ENCODE peak calls at places on chromosomes 5 and 9, in ten cellular contexts. One of them, this sample, is unnamed.

GRCh38 chr9:87880116-87880515 is 2.6 kb upstream of the SPATA31E1 start:
- DNase-seq in fibroblast of mammary gland: peak
- DNase-seq in Calu3: no peak
- DNase-seq in AG20443: no peak
- DNase-seq in head of caudate nucleus: no peak
- DNase-seq in naive B cell: no peak
- DNase-seq in activated T-cell treated with anti-CD3 and anti-CD28 coated beads for 4 hours: no peak
- DNase-seq in left cardiac atrium: no peak
- DNase-seq in C1 segment of cervical spinal cord: no peak
- DNase-seq in T-helper 9 cell: no peak
- DNase-seq in this sample: no peak

GRCh38 chr9:91771864-91772263 is 178.2 kb downstream of the ROR2 start:
- DNase-seq in naive B cell: no peak
- DNase-seq in T-helper 9 cell: no peak
- DNase-seq in activated T-cell treated with anti-CD3 and anti-CD28 coated beads for 4 hours: no peak
- DNase-seq in AG20443: no peak
- DNase-seq in left cardiac atrium: no peak
- DNase-seq in fibroblast of mammary gland: peak
- DNase-seq in C1 segment of cervical spinal cord: no peak
- DNase-seq in Calu3: no peak
- DNase-seq in head of caudate nucleus: no peak
- DNase-seq in this sample: no peak

GRCh38 chr5:64773533-64773932 is 4.8 kb downstream of the CWC27 start:
- DNase-seq in naive B cell: no peak
- DNase-seq in AG20443: no peak
- DNase-seq in C1 segment of cervical spinal cord: no peak
- DNase-seq in Calu3: no peak
- DNase-seq in left cardiac atrium: no peak
- DNase-seq in activated T-cell treated with anti-CD3 and anti-CD28 coated beads for 4 hours: no peak
- DNase-seq in T-helper 9 cell: no peak
- DNase-seq in head of caudate nucleus: no peak
- DNase-seq in fibroblast of mammary gland: no peak
- DNase-seq in this sample: peak

GRCh38 chr5:41751867-41752266 is 118.4 kb downstream of the OXCT1 start:
- DNase-seq in T-helper 9 cell: no peak
- DNase-seq in C1 segment of cervical spinal cord: no peak
- DNase-seq in head of caudate nucleus: no peak
- DNase-seq in activated T-cell treated with anti-CD3 and anti-CD28 coated beads for 4 hours: no peak
- DNase-seq in left cardiac atrium: no peak
- DNase-seq in Calu3: no peak
- DNase-seq in fibroblast of mammary gland: no peak
- DNase-seq in naive B cell: no peak
- DNase-seq in AG20443: no peak
- DNase-seq in this sample: peak

GRCh38 chr5:38602641-38603040 is 46.2 kb upstream of the LIFR start:
- DNase-seq in T-helper 9 cell: no peak
- DNase-seq in fibroblast of mammary gland: no peak
- DNase-seq in activated T-cell treated with anti-CD3 and anti-CD28 coated beads for 4 hours: no peak
- DNase-seq in left cardiac atrium: no peak
- DNase-seq in head of caudate nucleus: no peak
- DNase-seq in naive B cell: no peak
- DNase-seq in AG20443: no peak
- DNase-seq in Calu3: no peak
- DNase-seq in C1 segment of cervical spinal cord: no peak
- DNase-seq in this sample: no peak

GRCh38 chr9:1267141-1267570 is 217.0 kb downstream of the DMRT2 start:
- DNase-seq in C1 segment of cervical spinal cord: no peak
- DNase-seq in Calu3: no peak
- DNase-seq in AG20443: no peak
- DNase-seq in fibroblast of mammary gland: peak
- DNase-seq in left cardiac atrium: no peak
- DNase-seq in T-helper 9 cell: no peak
- DNase-seq in head of caudate nucleus: no peak
- DNase-seq in naive B cell: no peak
- DNase-seq in activated T-cell treated with anti-CD3 and anti-CD28 coated beads for 4 hours: no peak
- DNase-seq in this sample: no peak

GRCh38 chr5:67493676-67494075 is 297.1 kb upstream of the CD180 start:
- DNase-seq in Calu3: peak
- DNase-seq in head of caudate nucleus: peak
- DNase-seq in T-helper 9 cell: no peak
- DNase-seq in C1 segment of cervical spinal cord: peak
- DNase-seq in left cardiac atrium: no peak
- DNase-seq in AG20443: peak
- DNase-seq in naive B cell: no peak
- DNase-seq in fibroblast of mammary gland: peak
- DNase-seq in activated T-cell treated with anti-CD3 and anti-CD28 coated beads for 4 hours: no peak
- DNase-seq in this sample: peak

GRCh38 chr5:20088361-20088760 is 100.4 kb upstream of the CDH18 start:
- DNase-seq in AG20443: no peak
- DNase-seq in head of caudate nucleus: no peak
- DNase-seq in Calu3: no peak
- DNase-seq in activated T-cell treated with anti-CD3 and anti-CD28 coated beads for 4 hours: no peak
- DNase-seq in C1 segment of cervical spinal cord: no peak
- DNase-seq in fibroblast of mammary gland: no peak
- DNase-seq in T-helper 9 cell: no peak
- DNase-seq in left cardiac atrium: no peak
- DNase-seq in naive B cell: no peak
- DNase-seq in this sample: peak

GRCh38 chr5:2759696-2760461 is 8.4 kb upstream of the IRX2 start:
- DNase-seq in head of caudate nucleus: no peak
- DNase-seq in C1 segment of cervical spinal cord: no peak
- DNase-seq in fibroblast of mammary gland: no peak
- DNase-seq in activated T-cell treated with anti-CD3 and anti-CD28 coated beads for 4 hours: no peak
- DNase-seq in left cardiac atrium: no peak
- DNase-seq in naive B cell: no peak
- DNase-seq in Calu3: no peak
- DNase-seq in T-helper 9 cell: no peak
- DNase-seq in AG20443: no peak
- DNase-seq in this sample: no peak

GRCh38 chr9:22216730-22217160 is 207.6 kb upstream of the CDKN2B start:
- DNase-seq in AG20443: peak
- DNase-seq in fibroblast of mammary gland: peak
- DNase-seq in activated T-cell treated with anti-CD3 and anti-CD28 coated beads for 4 hours: no peak
- DNase-seq in C1 segment of cervical spinal cord: no peak
- DNase-seq in Calu3: no peak
- DNase-seq in T-helper 9 cell: no peak
- DNase-seq in naive B cell: no peak
- DNase-seq in left cardiac atrium: no peak
- DNase-seq in head of caudate nucleus: no peak
- DNase-seq in this sample: peak

GRCh38 chr5:77663081-77663863 is 24.8 kb upstream of the OTP start:
- DNase-seq in Calu3: no peak
- DNase-seq in naive B cell: no peak
- DNase-seq in AG20443: peak
- DNase-seq in T-helper 9 cell: no peak
- DNase-seq in left cardiac atrium: no peak
- DNase-seq in C1 segment of cervical spinal cord: no peak
- DNase-seq in activated T-cell treated with anti-CD3 and anti-CD28 coated beads for 4 hours: no peak
- DNase-seq in fibroblast of mammary gland: peak
- DNase-seq in head of caudate nucleus: no peak
- DNase-seq in this sample: no peak

GRCh38 chr5:84088996-84089395 is 295.7 kb downstream of the EDIL3 start:
- DNase-seq in Calu3: peak
- DNase-seq in fibroblast of mammary gland: peak
- DNase-seq in left cardiac atrium: no peak
- DNase-seq in activated T-cell treated with anti-CD3 and anti-CD28 coated beads for 4 hours: no peak
- DNase-seq in AG20443: no peak
- DNase-seq in T-helper 9 cell: no peak
- DNase-seq in head of caudate nucleus: peak
- DNase-seq in naive B cell: no peak
- DNase-seq in C1 segment of cervical spinal cord: no peak
- DNase-seq in this sample: peak

GRCh38 chr5:25393321-25393720 is 748.5 kb upstream of the CDH10 start:
- DNase-seq in C1 segment of cervical spinal cord: no peak
- DNase-seq in fibroblast of mammary gland: no peak
- DNase-seq in AG20443: no peak
- DNase-seq in left cardiac atrium: no peak
- DNase-seq in head of caudate nucleus: no peak
- DNase-seq in naive B cell: no peak
- DNase-seq in T-helper 9 cell: no peak
- DNase-seq in Calu3: no peak
- DNase-seq in activated T-cell treated with anti-CD3 and anti-CD28 coated beads for 4 hours: no peak
- DNase-seq in this sample: no peak

GRCh38 chr9:16266648-16267276 is 603.7 kb downstream of the BNC2 start:
- DNase-seq in activated T-cell treated with anti-CD3 and anti-CD28 coated beads for 4 hours: no peak
- DNase-seq in fibroblast of mammary gland: peak
- DNase-seq in naive B cell: no peak
- DNase-seq in T-helper 9 cell: no peak
- DNase-seq in AG20443: no peak
- DNase-seq in head of caudate nucleus: no peak
- DNase-seq in Calu3: peak
- DNase-seq in left cardiac atrium: no peak
- DNase-seq in C1 segment of cervical spinal cord: no peak
- DNase-seq in this sample: no peak

GRCh38 chr9:11194249-11194648 is 581.4 kb upstream of the PTPRD start:
- DNase-seq in naive B cell: no peak
- DNase-seq in fibroblast of mammary gland: no peak
- DNase-seq in AG20443: no peak
- DNase-seq in C1 segment of cervical spinal cord: no peak
- DNase-seq in head of caudate nucleus: no peak
- DNase-seq in left cardiac atrium: no peak
- DNase-seq in activated T-cell treated with anti-CD3 and anti-CD28 coated beads for 4 hours: no peak
- DNase-seq in T-helper 9 cell: no peak
- DNase-seq in Calu3: no peak
- DNase-seq in this sample: no peak

GRCh38 chr9:135281661-135282000 is 194.2 kb downstream of the OLFM1 start:
- DNase-seq in activated T-cell treated with anti-CD3 and anti-CD28 coated beads for 4 hours: no peak
- DNase-seq in Calu3: no peak
- DNase-seq in fibroblast of mammary gland: no peak
- DNase-seq in C1 segment of cervical spinal cord: no peak
- DNase-seq in T-helper 9 cell: no peak
- DNase-seq in naive B cell: no peak
- DNase-seq in left cardiac atrium: no peak
- DNase-seq in head of caudate nucleus: no peak
- DNase-seq in AG20443: no peak
- DNase-seq in this sample: no peak

GRCh38 chr9:128823903-128824406 is 5.6 kb downstream of the SPOUT1 start:
- DNase-seq in T-helper 9 cell: no peak
- DNase-seq in left cardiac atrium: no peak
- DNase-seq in AG20443: no peak
- DNase-seq in head of caudate nucleus: no peak
- DNase-seq in Calu3: no peak
- DNase-seq in activated T-cell treated with anti-CD3 and anti-CD28 coated beads for 4 hours: no peak
- DNase-seq in fibroblast of mammary gland: no peak
- DNase-seq in naive B cell: no peak
- DNase-seq in C1 segment of cervical spinal cord: no peak
- DNase-seq in this sample: no peak